ENCODE peak calls at places on chromosome 11, in six cellular contexts. Q is DMS79 treated with DMSO at 0.1 percent for 48 hours; E is Daoy; V is HS-5; H is kidney; D is stimulated activated CD4-positive, alpha-beta T cell treated with anti-CD3 and anti-CD28 coated beads, Interleukin-4, amount 100 ng/mL, for 4 hours. Z is an unnamed sample.

GRCh38 chr11:75796091-75796435 is 18.9 kb upstream of the UVRAG start:
- DNase-seq in E (no peak), D (no peak), Q (no peak), H (peak), V (no peak), Z (no peak)

GRCh38 chr11:3981084-3981633 is 113.4 kb upstream of the RRM1 start:
- DNase-seq in D (no peak), E (no peak), Q (no peak), H (no peak), V (no peak), Z (no peak)

GRCh38 chr11:70050243-70050642 is 27.9 kb upstream of the ANO1 start:
- DNase-seq in Q (no peak), H (no peak), V (no peak), D (no peak), E (no peak), Z (no peak)

GRCh38 chr11:92224394-92225205 is at the start of gene FAT3:
- DNase-seq in H (peak), D (no peak), V (no peak), Q (peak), E (peak), Z (no peak)

GRCh38 chr11:65412271-65413076 is 10.1 kb upstream of the NEAT1 start:
- DNase-seq in H (peak), Q (no peak), V (no peak), E (no peak), D (no peak), Z (no peak)

GRCh38 chr11:117495357-117495756 is 167.7 kb downstream of the CEP164 start:
- DNase-seq in Q (peak), V (no peak), E (no peak), D (no peak), H (no peak), Z (no peak)

GRCh38 chr11:47186076-47186936 is at the start of gene PACSIN3:
- DNase-seq in E (peak), V (no peak), D (peak), H (peak), Q (no peak), Z (peak)

GRCh38 chr11:100851129-100851528 is 164.0 kb downstream of the ARHGAP42 start:
- DNase-seq in Q (no peak), H (no peak), D (no peak), E (no peak), V (peak), Z (no peak)

GRCh38 chr11:107916671-107917241 is 11.5 kb upstream of the RAB39A start:
- DNase-seq in V (no peak), E (peak), D (no peak), H (no peak), Q (no peak), Z (no peak)

GRCh38 chr11:125166347-125166841 is 1.8 kb downstream of the PKNOX2 start:
- DNase-seq in V (no peak), E (peak), Q (no peak), D (no peak), H (peak), Z (no peak)